ENCODE peak calls at places on chromosomes 11 and 22, in five cellular contexts. Q is mesendoderm, Y is H9, F is mesenchymal stem cell, K is neuronal stem cell. C is an unnamed sample.

GRCh38 chr22:47090591-47091240 is 328.3 kb downstream of the TBC1D22A start:
- DNase-seq in Q (peak), Y (peak), F (peak), K (peak), C (no peak)

GRCh38 chr11:114524122-114524521 is 35.6 kb downstream of the NXPE1 start:
- DNase-seq in Q (no peak), Y (no peak), F (no peak), K (no peak), C (no peak)

GRCh38 chr11:47348859-47349258 is 3.6 kb downstream of the MYBPC3 start:
- DNase-seq in Q (peak), Y (no peak), F (peak), K (no peak), C (no peak)

GRCh38 chr11:128624269-128625170 is 37.2 kb upstream of the ETS1 start:
- DNase-seq in Q (no peak), Y (no peak), F (no peak), K (no peak), C (no peak)

GRCh38 chr11:95831198-95831883 is 41.0 kb downstream of the CEP57 start:
- DNase-seq in Q (peak), Y (no peak), F (peak), K (no peak), C (no peak)

GRCh38 chr11:65584723-65585171 is 8.9 kb downstream of the EHBP1L1 start:
- DNase-seq in Q (no peak), Y (no peak), F (peak), K (no peak), C (no peak)

GRCh38 chr11:20157768-20158167 is 2.5 kb downstream of the DBX1 start:
- DNase-seq in Q (no peak), Y (no peak), F (no peak), K (peak), C (no peak)

GRCh38 chr11:111665779-111666178 is 63.5 kb downstream of the SIK2 start:
- DNase-seq in Q (peak), Y (no peak), F (peak), K (peak), C (peak)

GRCh38 chr11:96199563-96200025 is 143.4 kb downstream of the MAML2 start:
- DNase-seq in Q (no peak), Y (no peak), F (peak), K (no peak), C (peak)

GRCh38 chr11:14783788-14784187 is 108.2 kb downstream of the CYP2R1 start:
- DNase-seq in Q (no peak), Y (no peak), F (no peak), K (no peak), C (no peak)

GRCh38 chr11:70243912-70244652 is 26.4 kb upstream of the PPFIA1 start:
- DNase-seq in Q (no peak), Y (no peak), F (peak), K (no peak), C (peak)

GRCh38 chr11:11171854-11172253 is 181.2 kb downstream of the CSNK2A3 start:
- DNase-seq in Q (no peak), Y (no peak), F (peak), K (no peak), C (no peak)

GRCh38 chr11:29527391-29527936 is 489.4 kb downstream of the KCNA4 start:
- DNase-seq in Q (peak), Y (no peak), F (peak), K (no peak), C (peak)

GRCh38 chr11:65793144-65793581 is 6.3 kb downstream of the OVOL1 start:
- DNase-seq in Q (no peak), Y (no peak), F (no peak), K (no peak), C (no peak)

GRCh38 chr11:130480721-130481140 is 32.3 kb downstream of the ADAMTS15 start:
- DNase-seq in Q (no peak), Y (no peak), F (peak), K (no peak), C (no peak)

GRCh38 chr22:39960791-39961746 is 872 bp downstream of the TMA7B start:
- DNase-seq in Q (no peak), Y (no peak), F (peak), K (no peak), C (peak)

GRCh38 chr11:9972917-9973504 is 309.1 kb downstream of the SWAP70 start:
- DNase-seq in Q (peak), Y (no peak), F (peak), K (peak), C (peak)

GRCh38 chr11:70466596-70466995 is 68.3 kb downstream of the CTTN start:
- DNase-seq in Q (no peak), Y (no peak), F (no peak), K (no peak), C (no peak)

GRCh38 chr11:108873938-108874337 is 209.1 kb downstream of the DDX10 start:
- DNase-seq in Q (no peak), Y (no peak), F (no peak), K (no peak), C (no peak)

GRCh38 chr11:986270-986951 is 50.1 kb downstream of the MUC6 start:
- DNase-seq in Q (no peak), Y (no peak), F (no peak), K (no peak), C (peak)

GRCh38 chr11:11476971-11477645 is 124.1 kb upstream of the CSNK2A3 start:
- DNase-seq in Q (no peak), Y (no peak), F (no peak), K (no peak), C (no peak)

GRCh38 chr22:43302462-43303109 is 40.6 kb downstream of the SCUBE1 start:
- DNase-seq in Q (no peak), Y (no peak), F (no peak), K (no peak), C (no peak)

GRCh38 chr22:49291169-49291568 is 536.5 kb downstream of the BRD1 start:
- DNase-seq in Q (no peak), Y (peak), F (no peak), K (no peak), C (no peak)

GRCh38 chr11:63512816-63513215 is 6.9 kb downstream of the LGALS12 start:
- DNase-seq in Q (no peak), Y (no peak), F (no peak), K (no peak), C (no peak)

GRCh38 chr11:128232588-128232987 is 354.8 kb downstream of the ETS1 start:
- DNase-seq in Q (no peak), Y (no peak), F (no peak), K (no peak), C (peak)

GRCh38 chr11:56932572-56933235 is 56.0 kb upstream of the OR5AK2 start:
- DNase-seq in Q (peak), Y (no peak), F (no peak), K (no peak), C (peak)

GRCh38 chr11:66365166-66365565 is 6.4 kb downstream of the SLC29A2 start:
- DNase-seq in Q (no peak), Y (no peak), F (no peak), K (no peak), C (no peak)

GRCh38 chr11:12524865-12525264 is 147.5 kb downstream of the PARVA start:
- DNase-seq in Q (no peak), Y (no peak), F (no peak), K (no peak), C (no peak)

GRCh38 chr11:118263694-118264567 is at the start of gene MPZL2:
- DNase-seq in Q (peak), Y (peak), F (no peak), K (peak), C (peak)

GRCh38 chr11:112334381-112334780 is 73.7 kb upstream of the PLET1 start:
- DNase-seq in Q (no peak), Y (no peak), F (no peak), K (no peak), C (no peak)

GRCh38 chr11:95908826-95909225 is 15.1 kb downstream of the MTMR2 start:
- DNase-seq in Q (no peak), Y (no peak), F (peak), K (no peak), C (no peak)

GRCh38 chr11:62401781-62402180 is 17.1 kb upstream of the SCGB1A1 start:
- DNase-seq in Q (no peak), Y (no peak), F (no peak), K (no peak), C (no peak)

GRCh38 chr11:102050927-102051575 is 3.8 kb downstream of the CFAP300 start:
- DNase-seq in Q (no peak), Y (no peak), F (peak), K (no peak), C (no peak)

GRCh38 chr11:121654506-121655480 is 202.0 kb upstream of the SORL1-AS1 start:
- DNase-seq in Q (peak), Y (no peak), F (no peak), K (no peak), C (peak)

GRCh38 chr11:66467034-66467659 is 442 bp downstream of the PELI3 start:
- DNase-seq in Q (peak), Y (no peak), F (peak), K (peak), C (peak)

GRCh38 chr22:40484906-40485660 is 114.7 kb downstream of the SGSM3 start:
- DNase-seq in Q (no peak), Y (no peak), F (peak), K (no peak), C (peak)

GRCh38 chr22:50185384-50186087 is at the start of gene TRABD:
- DNase-seq in Q (peak), Y (peak), F (peak), K (peak), C (peak)

DNA sequence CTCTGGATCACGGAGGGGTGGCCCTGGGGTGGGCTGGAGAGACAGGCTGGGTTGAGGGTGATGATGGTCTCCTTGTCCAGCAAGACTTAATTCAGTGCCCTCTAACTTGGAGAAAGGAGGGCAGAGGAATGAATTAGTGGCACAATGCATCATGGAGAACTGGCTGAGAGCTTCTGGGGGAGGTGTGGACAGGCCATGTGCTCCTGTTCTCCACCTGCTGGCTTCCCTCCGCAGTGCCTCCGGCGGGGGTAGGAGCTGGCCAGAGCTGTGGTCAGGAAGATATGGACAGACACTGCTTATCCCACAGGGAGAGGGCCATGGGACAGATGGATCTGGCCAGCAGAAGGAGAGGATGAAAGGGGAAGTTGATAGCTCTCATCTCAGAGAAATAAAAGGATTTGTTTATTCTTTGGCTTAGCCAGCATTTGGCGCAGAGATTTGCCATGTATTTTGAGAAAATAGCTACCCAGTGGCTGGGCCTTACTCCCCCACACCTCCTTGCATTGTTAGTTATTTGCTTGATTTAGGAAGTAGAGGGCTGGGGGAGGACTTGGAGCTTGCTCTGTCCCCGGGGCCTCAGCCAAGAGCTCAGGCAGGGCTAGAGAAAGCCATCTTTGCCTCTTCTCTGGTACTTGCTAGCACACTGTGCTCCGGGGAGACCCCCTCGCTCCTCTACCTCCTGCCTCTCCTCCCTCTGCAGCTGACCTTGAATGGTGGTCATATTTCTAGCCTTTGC is 93.2 kb downstream of the SCN3B start:
- DNase-seq in Q (peak), Y (peak), F (no peak), K (no peak), C (no peak)
- H2BK120ac ChIP-seq in Q (no peak), Y (no peak), F (no peak), K (no peak), C (peak)

GRCh38 chr11:75013051-75013450 is 24.3 kb downstream of the NEU3 start:
- DNase-seq in Q (peak), Y (no peak), F (peak), K (no peak), C (no peak)
- H3K18ac ChIP-seq in Q (no peak), Y (no peak), F (no peak), K (no peak), C (no peak)

DNA sequence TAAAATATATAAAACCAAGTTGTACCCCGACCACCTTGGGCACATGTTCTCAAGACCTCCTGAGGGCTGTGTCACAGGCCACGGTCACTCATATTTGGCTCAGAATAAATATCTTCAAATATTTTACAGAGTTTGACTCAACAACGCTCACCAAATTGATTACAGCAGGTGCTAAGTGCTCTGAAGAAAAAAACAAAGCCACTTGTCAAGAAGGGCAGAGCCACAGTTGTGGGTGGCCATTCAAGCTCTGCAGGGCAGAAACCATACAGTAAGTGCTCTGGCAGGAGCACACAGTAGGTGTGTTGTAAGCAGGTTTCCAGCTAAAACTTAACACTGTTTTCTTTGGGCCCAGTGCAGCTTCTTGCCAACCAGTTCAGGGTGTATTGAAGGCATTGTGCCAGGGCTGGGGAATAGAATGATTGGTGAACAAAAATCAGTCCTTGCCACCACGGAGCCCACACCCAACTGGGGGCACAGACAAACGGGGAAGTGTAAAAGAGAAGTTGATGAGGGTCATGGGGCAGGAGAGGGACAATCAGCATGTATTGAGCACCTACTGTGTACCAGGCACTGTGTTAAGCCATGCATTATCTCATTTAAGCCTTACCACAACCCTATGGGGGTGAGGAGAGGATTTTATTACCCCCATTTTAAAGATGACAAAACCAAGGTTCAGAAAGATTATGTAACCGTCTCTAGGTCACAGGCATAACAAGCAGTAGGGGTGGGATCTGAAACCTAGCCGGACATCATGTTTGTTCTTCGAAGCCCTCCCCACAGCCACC is 18.2 kb downstream of the ARRB1 start:
- DNase-seq in Q (no peak), Y (no peak), F (no peak), K (no peak), C (no peak)
- H2BK120ac ChIP-seq in Q (peak), Y (no peak), F (no peak), K (no peak), C (peak)

GRCh38 chr22:21628386-21629261 is 1.2 kb downstream of the YDJC start:
- DNase-seq in Q (no peak), Y (no peak), F (no peak), K (no peak), C (no peak)

GRCh38 chr22:21631025-21631424 is 1.2 kb upstream of the YDJC start:
- DNase-seq in Q (no peak), Y (no peak), F (no peak), K (no peak), C (no peak)

GRCh38 chr22:21632237-21632895 is at the start of gene CCDC116:
- DNase-seq in Q (peak), Y (peak), F (no peak), K (no peak), C (peak)

GRCh38 chr22:21626735-21627469 is 2.9 kb downstream of the YDJC start:
- DNase-seq in Q (no peak), Y (no peak), F (no peak), K (no peak), C (no peak)

DNA sequence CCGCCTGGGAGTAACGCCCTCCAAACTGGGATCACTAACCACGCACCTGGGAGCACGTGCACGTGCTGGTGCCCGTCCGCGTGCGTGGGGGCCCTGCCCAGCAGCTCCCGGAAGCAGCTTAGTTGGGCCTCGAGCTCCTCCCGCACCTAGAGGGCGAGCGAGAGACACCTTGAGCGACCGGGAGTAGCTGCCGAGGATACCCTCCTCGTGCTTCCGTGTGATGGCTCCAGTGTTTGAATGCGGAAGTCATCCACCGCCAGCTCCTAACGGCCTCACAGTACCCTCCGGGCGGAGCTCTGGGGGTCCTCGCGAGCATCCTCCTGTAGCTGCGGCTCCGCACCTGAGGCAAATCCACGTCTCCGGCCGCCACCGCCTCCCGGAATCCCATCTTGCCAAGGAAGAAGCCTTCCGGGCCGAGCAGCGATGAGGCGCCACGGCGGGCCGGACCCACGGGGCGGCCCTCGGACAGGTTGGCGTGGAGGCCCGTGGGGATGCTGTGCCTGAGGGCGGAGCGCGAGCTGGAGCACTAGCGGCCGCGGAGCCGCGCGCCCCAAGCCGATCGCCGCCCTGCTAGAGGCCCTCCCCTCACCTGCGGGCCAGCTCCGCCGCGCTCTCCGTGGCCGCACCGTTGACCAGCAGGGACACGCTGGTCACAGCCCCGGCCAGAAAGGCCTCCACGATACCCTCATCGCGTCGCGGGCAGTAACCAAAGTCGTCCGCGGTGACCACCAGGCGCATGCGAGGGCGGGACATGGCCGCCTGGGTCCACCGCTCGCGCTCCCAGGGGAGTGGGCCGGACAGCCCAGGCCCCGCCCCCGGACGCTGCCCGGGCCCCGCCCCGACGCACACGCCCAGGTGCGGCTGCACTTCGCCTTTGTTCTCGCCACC is at the start of gene YDJC:
- DNase-seq in Q (peak), Y (peak), F (peak), K (peak), C (peak)
- H3K18ac ChIP-seq in Q (peak), Y (peak), F (peak), K (peak), C (peak)

GRCh38 chr11:32890843-32891656 is 1.6 kb upstream of the QSER1 start:
- DNase-seq in Q (peak), Y (peak), F (no peak), K (no peak), C (peak)
- H2BK120ac ChIP-seq in Q (no peak), Y (no peak), F (no peak), K (no peak), C (no peak)

GRCh38 chr22:24423519-24424000 is 3.8 kb upstream of the ADORA2A start:
- DNase-seq in Q (peak), Y (peak), F (no peak), K (peak), C (peak)

GRCh38 chr22:24426436-24426835 is 963 bp upstream of the ADORA2A start:
- DNase-seq in Q (no peak), Y (no peak), F (no peak), K (no peak), C (no peak)

GRCh38 chr22:24426859-24427499 is 420 bp upstream of the ADORA2A start:
- DNase-seq in Q (no peak), Y (no peak), F (no peak), K (no peak), C (no peak)

GRCh38 chr22:24424001-24424900 is 3.1 kb upstream of the ADORA2A start:
- DNase-seq in Q (no peak), Y (no peak), F (no peak), K (no peak), C (no peak)

DNA sequence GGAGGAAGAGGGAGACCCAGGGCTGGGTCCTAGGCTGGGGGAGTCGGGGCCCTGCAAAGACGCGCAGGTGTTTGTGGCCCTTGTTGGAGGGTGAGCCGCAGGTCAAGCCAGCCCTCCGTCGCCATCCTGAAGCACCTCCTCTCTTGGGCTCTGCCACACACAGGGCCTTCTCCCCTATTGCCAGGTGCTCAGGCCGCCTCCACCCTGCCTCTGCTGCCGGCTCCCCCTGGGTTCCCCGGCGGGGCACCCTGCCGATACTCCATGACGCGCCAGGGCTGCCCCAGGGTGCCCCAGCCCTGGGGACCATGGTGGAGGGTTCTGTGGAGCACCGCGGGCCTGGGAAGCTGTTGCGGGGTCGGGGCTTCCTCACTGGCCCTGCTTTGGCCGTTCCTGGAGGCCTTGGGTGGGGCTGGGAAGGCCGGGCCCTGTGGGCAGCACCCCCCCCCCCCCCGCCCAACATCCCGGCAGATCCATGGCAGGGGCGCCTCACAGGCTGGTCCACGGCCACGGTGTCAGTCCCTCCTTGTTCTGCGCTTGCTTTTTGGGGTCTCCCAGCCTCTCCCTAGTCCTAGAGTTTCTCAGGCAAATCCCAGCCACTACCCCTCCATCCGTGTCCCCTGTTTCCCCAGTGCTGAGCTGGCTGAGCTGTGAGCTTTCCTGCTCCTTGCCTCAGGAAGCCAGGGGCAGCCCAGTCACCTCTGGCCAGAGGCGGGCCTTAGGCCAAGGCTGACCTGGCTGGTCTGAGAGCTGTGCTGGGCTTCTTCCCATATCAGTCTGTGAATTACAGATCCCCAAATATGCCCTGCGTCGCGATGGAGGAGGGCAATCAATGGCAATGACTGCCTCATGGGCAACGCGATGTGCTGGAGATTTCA is 2.3 kb upstream of the ADORA2A start:
- DNase-seq in Q (no peak), Y (no peak), F (no peak), K (no peak), C (no peak)
- H3K18ac ChIP-seq in Q (no peak), Y (no peak), F (no peak), K (peak), C (no peak)

GRCh38 chr11:45518096-45518852 is 147.1 kb downstream of the CHST1 start:
- DNase-seq in Q (peak), Y (peak), F (no peak), K (peak), C (no peak)
- H2BK120ac ChIP-seq in Q (no peak), Y (no peak), F (no peak), K (no peak), C (no peak)

GRCh38 chr11:2131371-2132228 is 7.6 kb downstream of the IGF2 start:
- DNase-seq in Q (no peak), Y (no peak), F (no peak), K (no peak), C (no peak)
- H3K18ac ChIP-seq in Q (no peak), Y (no peak), F (peak), K (no peak), C (no peak)

C was measured in trophoblast cell.